ENCODE peak calls at places on chromosomes 13 and 19, in six cellular contexts. One of them, this sample, is unnamed.
A peak's percentile ranks its signal among the peaks of the same experiment; 100 is the strongest.

GRCh38 chr13:21481359-21481758 is 22.3 kb upstream of the ZDHHC20 start:
- DNase-seq in breast epithelium: no peak
- DNase-seq in SK-N-MC: no peak
- DNase-seq in upper lobe of left lung: no peak
- DNase-seq in HepG2: no peak
- DNase-seq in transverse colon: no peak
- DNase-seq in this sample: no peak

GRCh38 chr19:47280183-47280797 is 5.6 kb downstream of the INAFM1 start:
- DNase-seq in breast epithelium: no peak
- DNase-seq in SK-N-MC: no peak
- DNase-seq in upper lobe of left lung: no peak
- DNase-seq in HepG2: peak; percentile 42
- DNase-seq in transverse colon: peak; percentile 55
- DNase-seq in this sample: no peak

GRCh38 chr13:23468811-23469210 is 35.3 kb upstream of the SACS start:
- DNase-seq in breast epithelium: no peak
- DNase-seq in SK-N-MC: no peak
- DNase-seq in upper lobe of left lung: no peak
- DNase-seq in HepG2: no peak
- DNase-seq in transverse colon: no peak
- DNase-seq in this sample: no peak

GRCh38 chr13:28026508-28026907 is 38.0 kb upstream of the URAD start:
- DNase-seq in breast epithelium: no peak
- DNase-seq in SK-N-MC: no peak
- DNase-seq in upper lobe of left lung: no peak
- DNase-seq in HepG2: no peak
- DNase-seq in transverse colon: no peak
- DNase-seq in this sample: no peak

GRCh38 chr13:33169273-33169980 is 116.1 kb downstream of the STARD13 start:
- DNase-seq in breast epithelium: no peak
- DNase-seq in SK-N-MC: no peak
- DNase-seq in upper lobe of left lung: no peak
- DNase-seq in HepG2: no peak
- DNase-seq in transverse colon: no peak
- DNase-seq in this sample: no peak

GRCh38 chr19:1911098-1911497 is 5.9 kb downstream of the ADAT3 start:
- DNase-seq in breast epithelium: no peak
- DNase-seq in SK-N-MC: no peak
- DNase-seq in upper lobe of left lung: no peak
- DNase-seq in HepG2: no peak
- DNase-seq in transverse colon: no peak
- DNase-seq in this sample: no peak

GRCh38 chr19:6794817-6795431 is 22.4 kb downstream of the VAV1 start:
- DNase-seq in breast epithelium: no peak
- DNase-seq in SK-N-MC: no peak
- DNase-seq in upper lobe of left lung: no peak
- DNase-seq in HepG2: peak; percentile 33
- DNase-seq in transverse colon: no peak
- DNase-seq in this sample: no peak

GRCh38 chr19:37007587-37008220 is 70.5 kb upstream of the ZNF420 start:
- DNase-seq in breast epithelium: peak; percentile 86
- DNase-seq in SK-N-MC: no peak
- DNase-seq in upper lobe of left lung: peak; percentile 93
- DNase-seq in HepG2: no peak
- DNase-seq in transverse colon: peak; percentile 13
- DNase-seq in this sample: no peak

GRCh38 chr13:114025432-114026127 is 51.7 kb upstream of the C13orf46 start:
- DNase-seq in breast epithelium: no peak
- DNase-seq in SK-N-MC: no peak
- DNase-seq in upper lobe of left lung: peak; percentile 57
- DNase-seq in HepG2: no peak
- DNase-seq in transverse colon: peak; percentile 60
- DNase-seq in this sample: no peak

GRCh38 chr13:71021810-71022422 is 845.1 kb downstream of the DACH1 start:
- DNase-seq in breast epithelium: no peak
- DNase-seq in SK-N-MC: no peak
- DNase-seq in upper lobe of left lung: no peak
- DNase-seq in HepG2: no peak
- DNase-seq in transverse colon: no peak
- DNase-seq in this sample: no peak

GRCh38 chr13:66635526-66635925 is 594.6 kb downstream of the PCDH9 start:
- DNase-seq in breast epithelium: no peak
- DNase-seq in SK-N-MC: no peak
- DNase-seq in upper lobe of left lung: no peak
- DNase-seq in HepG2: no peak
- DNase-seq in transverse colon: no peak
- DNase-seq in this sample: no peak

GRCh38 chr19:53980553-53981407 is 10.7 kb upstream of the CACNG6 start:
- DNase-seq in breast epithelium: no peak
- DNase-seq in SK-N-MC: no peak
- DNase-seq in upper lobe of left lung: no peak
- DNase-seq in HepG2: peak; percentile 6
- DNase-seq in transverse colon: no peak
- DNase-seq in this sample: no peak

GRCh38 chr13:111423168-111423785 is 102.8 kb downstream of the TEX29 start:
- DNase-seq in breast epithelium: no peak
- DNase-seq in SK-N-MC: no peak
- DNase-seq in upper lobe of left lung: no peak
- DNase-seq in HepG2: no peak
- DNase-seq in transverse colon: no peak
- DNase-seq in this sample: no peak

GRCh38 chr13:44031555-44031954 is 151.9 kb downstream of the LACC1 start:
- DNase-seq in breast epithelium: no peak
- DNase-seq in SK-N-MC: no peak
- DNase-seq in upper lobe of left lung: no peak
- DNase-seq in HepG2: no peak
- DNase-seq in transverse colon: no peak
- DNase-seq in this sample: no peak

GRCh38 chr13:45393941-45394570 is 24.1 kb downstream of the SLC25A30 start:
- DNase-seq in breast epithelium: no peak
- DNase-seq in SK-N-MC: no peak
- DNase-seq in upper lobe of left lung: no peak
- DNase-seq in HepG2: peak; percentile 61
- DNase-seq in transverse colon: peak; percentile 41
- DNase-seq in this sample: no peak

GRCh38 chr13:28329395-28330158 is 165.4 kb downstream of the FLT1 start:
- DNase-seq in breast epithelium: no peak
- DNase-seq in SK-N-MC: no peak
- DNase-seq in upper lobe of left lung: no peak
- DNase-seq in HepG2: no peak
- DNase-seq in transverse colon: no peak
- DNase-seq in this sample: no peak

GRCh38 chr13:80215368-80215767 is 125.6 kb downstream of the SPRY2 start:
- DNase-seq in breast epithelium: no peak
- DNase-seq in SK-N-MC: no peak
- DNase-seq in upper lobe of left lung: no peak
- DNase-seq in HepG2: no peak
- DNase-seq in transverse colon: no peak
- DNase-seq in this sample: no peak

GRCh38 chr13:75264611-75265010 is 217.4 kb downstream of the TBC1D4 start:
- DNase-seq in breast epithelium: no peak
- DNase-seq in SK-N-MC: no peak
- DNase-seq in upper lobe of left lung: no peak
- DNase-seq in HepG2: no peak
- DNase-seq in transverse colon: no peak
- DNase-seq in this sample: no peak

GRCh38 chr13:44969858-44970484 is 19.3 kb downstream of the NUFIP1 start:
- DNase-seq in breast epithelium: no peak
- DNase-seq in SK-N-MC: no peak
- DNase-seq in upper lobe of left lung: no peak
- DNase-seq in HepG2: peak; percentile 49
- DNase-seq in transverse colon: no peak
- DNase-seq in this sample: no peak

GRCh38 chr13:98349731-98350305 is 172.7 kb upstream of the RNF113B start:
- DNase-seq in breast epithelium: peak; percentile 59
- DNase-seq in SK-N-MC: no peak
- DNase-seq in upper lobe of left lung: peak; percentile 25
- DNase-seq in HepG2: peak; percentile 21
- DNase-seq in transverse colon: peak; percentile 14
- DNase-seq in this sample: no peak

GRCh38 chr19:42281175-42282035 is 12.4 kb downstream of the CIC start:
- DNase-seq in breast epithelium: no peak
- DNase-seq in SK-N-MC: no peak
- DNase-seq in upper lobe of left lung: peak; percentile 88
- DNase-seq in HepG2: peak; percentile 76
- DNase-seq in transverse colon: peak; percentile 47
- DNase-seq in this sample: peak; percentile 91

GRCh38 chr19:12833747-12834417 is 497 bp downstream of the RTBDN start:
- DNase-seq in breast epithelium: no peak
- DNase-seq in SK-N-MC: no peak
- DNase-seq in upper lobe of left lung: peak; percentile 87
- DNase-seq in HepG2: no peak
- DNase-seq in transverse colon: peak; percentile 19
- DNase-seq in this sample: no peak

GRCh38 chr13:93293716-93294115 is 67.1 kb downstream of the GPC6 start:
- DNase-seq in breast epithelium: no peak
- DNase-seq in SK-N-MC: no peak
- DNase-seq in upper lobe of left lung: no peak
- DNase-seq in HepG2: no peak
- DNase-seq in transverse colon: no peak
- DNase-seq in this sample: no peak

DNA sequence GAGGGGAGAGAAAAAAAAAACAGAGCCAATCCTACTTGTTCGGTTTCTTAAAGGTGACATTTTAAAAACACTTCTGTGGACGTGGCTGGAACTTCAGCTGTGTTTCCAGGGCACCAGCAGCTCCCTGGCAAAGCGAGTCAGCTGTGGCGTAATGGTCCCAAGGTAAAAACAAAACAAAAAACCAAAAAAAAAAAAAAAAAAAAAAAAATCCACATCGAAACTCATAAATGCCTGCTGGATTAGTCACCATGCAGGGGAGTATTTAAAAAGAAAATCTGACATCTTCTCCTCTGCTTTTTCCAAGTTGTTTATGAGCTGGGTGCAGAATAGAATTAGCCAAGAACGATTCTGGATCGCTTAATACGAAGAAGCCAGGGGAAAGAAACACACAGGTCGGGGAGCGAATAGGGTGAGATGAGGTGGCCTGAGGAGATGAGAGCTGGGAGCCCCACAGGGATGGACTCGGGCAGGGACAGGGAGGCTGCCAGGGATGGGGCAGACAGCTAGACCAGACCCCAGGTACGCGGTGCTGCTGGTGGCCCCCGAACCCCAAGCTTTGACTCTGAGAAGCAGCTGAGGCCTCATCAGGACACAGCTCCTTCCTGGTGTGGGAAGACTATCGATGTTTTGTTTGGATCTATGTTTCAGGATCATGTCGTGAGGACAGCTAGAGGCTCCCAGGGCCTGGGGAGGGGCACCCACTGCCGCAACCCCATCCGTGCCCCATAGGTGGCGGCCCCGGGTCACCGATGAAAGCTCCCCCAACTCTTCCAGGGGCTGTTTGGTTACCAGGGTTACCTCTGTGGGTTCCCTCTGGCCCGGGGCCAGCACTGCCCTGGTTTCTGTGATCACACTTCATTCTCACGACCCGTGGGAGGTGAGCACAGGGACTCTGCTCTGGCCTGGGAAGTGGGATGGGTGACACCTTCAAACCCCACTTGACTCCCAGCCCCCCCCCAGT is 3.1 kb upstream of the CTXN1 start:
- DNase-seq in breast epithelium: no peak
- DNase-seq in SK-N-MC: no peak
- DNase-seq in upper lobe of left lung: peak; percentile 85
- DNase-seq in HepG2: peak; percentile 53
- DNase-seq in transverse colon: no peak
- DNase-seq in this sample: peak; percentile 82
- TF ChIP-seq POLR2AphosphoS5 in breast epithelium: peak; percentile 21
- TF ChIP-seq POLR2AphosphoS5 in SK-N-MC: no peak
- TF ChIP-seq POLR2AphosphoS5 in upper lobe of left lung: no peak
- TF ChIP-seq POLR2AphosphoS5 in HepG2: no peak
- TF ChIP-seq POLR2AphosphoS5 in transverse colon: no peak
- TF ChIP-seq POLR2AphosphoS5 in this sample: no peak

DNA sequence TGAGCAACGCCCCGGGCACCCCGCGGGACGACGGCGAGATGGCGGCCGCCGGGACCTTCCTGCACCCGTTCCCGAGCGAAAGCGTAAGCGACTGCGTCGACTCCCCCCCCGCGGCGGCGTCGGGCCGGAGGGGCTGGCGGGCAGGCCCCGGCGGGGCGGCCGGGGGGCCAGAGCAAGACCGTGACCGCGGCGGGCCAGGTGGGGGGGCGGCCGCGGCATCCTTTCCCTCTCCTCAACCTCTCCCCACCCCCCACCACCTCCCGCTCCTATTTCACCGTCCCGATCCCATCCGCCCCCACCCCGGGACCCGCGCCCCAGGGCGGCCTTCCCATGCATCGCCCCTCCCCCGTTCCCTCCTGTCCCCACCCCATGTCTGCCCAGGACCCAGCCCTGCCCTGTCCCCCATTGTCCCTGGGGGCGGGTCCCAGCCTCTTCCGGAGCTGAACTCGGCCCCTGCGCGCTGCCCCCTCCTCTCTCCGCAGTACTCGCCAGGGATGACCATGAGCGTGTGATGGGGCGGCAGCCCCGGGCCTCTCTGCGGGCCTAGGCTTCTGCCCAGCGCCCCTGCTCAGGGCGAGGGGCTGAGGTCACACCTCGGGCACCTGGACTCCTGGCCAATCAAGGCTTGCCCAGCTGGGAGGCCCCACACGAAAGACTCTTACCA is 4.1 kb downstream of the ISYNA1 start:
- DNase-seq in breast epithelium: no peak
- DNase-seq in SK-N-MC: no peak
- DNase-seq in upper lobe of left lung: peak; percentile 89
- DNase-seq in HepG2: no peak
- DNase-seq in transverse colon: no peak
- DNase-seq in this sample: no peak
- TF ChIP-seq POLR2AphosphoS5 in breast epithelium: no peak
- TF ChIP-seq POLR2AphosphoS5 in SK-N-MC: no peak
- TF ChIP-seq POLR2AphosphoS5 in upper lobe of left lung: no peak
- TF ChIP-seq POLR2AphosphoS5 in HepG2: no peak
- TF ChIP-seq POLR2AphosphoS5 in transverse colon: no peak
- TF ChIP-seq POLR2AphosphoS5 in this sample: no peak

GRCh38 chr19:656751-657559 is 6.1 kb downstream of the RNF126 start:
- DNase-seq in breast epithelium: no peak
- DNase-seq in SK-N-MC: no peak
- DNase-seq in upper lobe of left lung: peak; percentile 82
- DNase-seq in HepG2: no peak
- DNase-seq in transverse colon: no peak
- DNase-seq in this sample: no peak
- TF ChIP-seq POLR2AphosphoS5 in breast epithelium: no peak
- TF ChIP-seq POLR2AphosphoS5 in SK-N-MC: no peak
- TF ChIP-seq POLR2AphosphoS5 in upper lobe of left lung: no peak
- TF ChIP-seq POLR2AphosphoS5 in HepG2: no peak
- TF ChIP-seq POLR2AphosphoS5 in transverse colon: no peak
- TF ChIP-seq POLR2AphosphoS5 in this sample: no peak

GRCh38 chr19:3053218-3053621 is 9.1 kb downstream of the TLE5 start:
- DNase-seq in breast epithelium: no peak
- DNase-seq in SK-N-MC: no peak
- DNase-seq in upper lobe of left lung: peak; percentile 69
- DNase-seq in HepG2: no peak
- DNase-seq in transverse colon: no peak
- DNase-seq in this sample: no peak

GRCh38 chr19:3054972-3055740 is 7.1 kb downstream of the TLE5 start:
- DNase-seq in breast epithelium: no peak
- DNase-seq in SK-N-MC: no peak
- DNase-seq in upper lobe of left lung: no peak
- DNase-seq in HepG2: no peak
- DNase-seq in transverse colon: no peak
- DNase-seq in this sample: no peak

GRCh38 chr19:3054265-3054971 is 7.9 kb downstream of the TLE5 start:
- DNase-seq in breast epithelium: no peak
- DNase-seq in SK-N-MC: no peak
- DNase-seq in upper lobe of left lung: no peak
- DNase-seq in HepG2: no peak
- DNase-seq in transverse colon: no peak
- DNase-seq in this sample: no peak

GRCh38 chr19:3055741-3056453 is 6.4 kb downstream of the TLE5 start:
- DNase-seq in breast epithelium: peak; percentile 89
- DNase-seq in SK-N-MC: no peak
- DNase-seq in upper lobe of left lung: peak; percentile 86
- DNase-seq in HepG2: no peak
- DNase-seq in transverse colon: peak; percentile 79
- DNase-seq in this sample: no peak

GRCh38 chr19:3053780-3054179 is 8.5 kb downstream of the TLE5 start:
- DNase-seq in breast epithelium: no peak
- DNase-seq in SK-N-MC: no peak
- DNase-seq in upper lobe of left lung: no peak
- DNase-seq in HepG2: no peak
- DNase-seq in transverse colon: no peak
- DNase-seq in this sample: no peak
- TF ChIP-seq POLR2AphosphoS5 in breast epithelium: no peak
- TF ChIP-seq POLR2AphosphoS5 in SK-N-MC: no peak
- TF ChIP-seq POLR2AphosphoS5 in upper lobe of left lung: no peak
- TF ChIP-seq POLR2AphosphoS5 in HepG2: no peak
- TF ChIP-seq POLR2AphosphoS5 in transverse colon: no peak
- TF ChIP-seq POLR2AphosphoS5 in this sample: no peak